ENCODE peak calls at places on chromosomes 13 and 19, in nine cellular contexts. L is activated CD8-positive, alpha-beta memory T cell treated with anti-CD3 and anti-CD28 coated beads for 1 hour; F is activated CD4-positive, alpha-beta T cell treated with anti-CD3 and anti-CD28 coated beads for 24 hours; H is T follicular helper cell; I is DMS53; R is brain microvascular endothelial cell; N is fibroblast of mammary gland; K is germinal center; Z is tibial nerve. Y is an unnamed sample.

GRCh38 chr13:65909501-65909900 is 1320.6 kb downstream of the PCDH9 start:
- DNase-seq in N (no peak), F (no peak), R (no peak), L (no peak), Z (no peak), H (no peak), K (no peak), I (no peak), Y (no peak)

GRCh38 chr19:20079487-20079886 is 1.7 kb downstream of the ZNF90 start:
- DNase-seq in F (no peak), L (no peak), N (peak), I (no peak), R (no peak), H (no peak), K (no peak), Z (no peak), Y (no peak)

GRCh38 chr13:101935828-101936227 is 466.0 kb downstream of the FGF14 start:
- DNase-seq in F (no peak), R (no peak), L (no peak), K (no peak), N (no peak), I (no peak), H (no peak), Z (no peak), Y (no peak)

GRCh38 chr19:29516821-29517395 is 8.9 kb upstream of the VSTM2B start:
- DNase-seq in R (no peak), I (no peak), H (no peak), F (no peak), L (no peak), K (no peak), N (no peak), Z (no peak), Y (no peak)

GRCh38 chr19:10544242-10544752 is 593 bp downstream of the ATG4D start:
- DNase-seq in L (no peak), Z (no peak), K (no peak), F (no peak), H (no peak), N (no peak), R (no peak), I (peak), Y (peak)

GRCh38 chr13:110176431-110176830 is 130.5 kb downstream of the COL4A1 start:
- DNase-seq in L (no peak), I (no peak), H (no peak), N (no peak), F (no peak), R (no peak), Z (no peak), K (no peak), Y (no peak)

GRCh38 chr19:16778796-16779411 is 50.3 kb upstream of the SIN3B start:
- DNase-seq in K (peak), F (peak), Z (peak), R (peak), I (peak), H (peak), L (peak), N (peak), Y (peak)

GRCh38 chr19:812819-813358 is 8.9 kb downstream of the PLPPR3 start:
- DNase-seq in L (no peak), F (no peak), N (no peak), H (no peak), K (no peak), R (no peak), I (no peak), Z (no peak), Y (no peak)

GRCh38 chr13:113297370-113297871 is 382 bp downstream of the LAMP1 start:
- DNase-seq in K (peak), R (no peak), F (no peak), H (peak), N (peak), L (peak), Z (no peak), I (peak), Y (peak)

GRCh38 chr19:35395762-35396199 is 24.9 kb downstream of the GPR42 start:
- DNase-seq in K (no peak), R (no peak), H (no peak), F (no peak), L (no peak), Z (no peak), I (peak), N (no peak), Y (no peak)

GRCh38 chr19:5918463-5919079 is 4.5 kb downstream of the CAPS start:
- DNase-seq in R (no peak), K (no peak), H (no peak), I (no peak), N (no peak), F (no peak), L (no peak), Z (no peak), Y (no peak)

GRCh38 chr13:89925107-89925506 is 1422.4 kb upstream of the MIR17HG start:
- DNase-seq in K (no peak), I (peak), F (no peak), L (no peak), N (peak), R (no peak), H (no peak), Z (no peak), Y (no peak)

GRCh38 chr13:113119166-113119821 is 3.3 kb upstream of the F10 start:
- DNase-seq in Z (no peak), I (no peak), R (no peak), F (no peak), K (no peak), H (no peak), N (no peak), L (no peak), Y (no peak)

GRCh38 chr19:35756373-35757230 is at the start of gene HSPB6:
- DNase-seq in H (no peak), F (no peak), Z (peak), R (peak), N (peak), I (peak), K (no peak), L (no peak), Y (no peak)

GRCh38 chr13:97849305-97849704 is 104.2 kb upstream of the IPO5 start:
- DNase-seq in K (no peak), L (no peak), Z (no peak), F (no peak), R (no peak), N (peak), I (peak), H (no peak), Y (peak)

GRCh38 chr13:102327119-102327617 is 74.7 kb downstream of the FGF14 start:
- DNase-seq in H (no peak), K (no peak), Z (no peak), F (no peak), I (no peak), L (no peak), N (no peak), R (no peak), Y (no peak)

GRCh38 chr19:38559428-38560401 is 58.0 kb downstream of the MAP4K1 start:
- DNase-seq in Z (no peak), L (no peak), R (no peak), I (no peak), K (peak), N (no peak), F (no peak), H (no peak), Y (no peak)

GRCh38 chr19:42427313-42427712 is at the start of gene LIPE:
- DNase-seq in F (no peak), K (no peak), H (no peak), L (no peak), R (no peak), I (no peak), N (peak), Z (no peak), Y (no peak)

GRCh38 chr13:46894534-46894906 is 2.3 kb downstream of the HTR2A start:
- DNase-seq in N (peak), F (no peak), R (no peak), K (no peak), Z (no peak), L (no peak), I (no peak), H (no peak), Y (no peak)

Y was measured in RPMI8226.